ENCODE peak calls at places on chromosome 20, in six cellular contexts. O, N, M, X, P and Q are unnamed samples.

GRCh38 chr20:40980106-40980827 is 48.4 kb upstream of the TOP1 start:
- DNase-seq in O (no peak), N (no peak), M (no peak), X (no peak), P (no peak), Q (no peak)

GRCh38 chr20:25245461-25245860 is 2.4 kb upstream of the PYGB start:
- DNase-seq in O (no peak), N (no peak), M (no peak), X (no peak), P (no peak), Q (no peak)

GRCh38 chr20:47857142-47857993 is 72.1 kb upstream of the SULF2 start:
- DNase-seq in O (no peak), N (no peak), M (no peak), X (peak; percentile 64), P (no peak), Q (no peak)

GRCh38 chr20:31485450-31486339 is 10.6 kb downstream of the REM1 start:
- DNase-seq in O (peak; percentile 37), N (no peak), M (peak; percentile 60), X (no peak), P (no peak), Q (no peak)

GRCh38 chr20:37519508-37520416 is 1.3 kb upstream of the NNAT start:
- DNase-seq in O (peak; percentile 42), N (no peak), M (no peak), X (peak; percentile 26), P (no peak), Q (no peak)

GRCh38 chr20:25372584-25373336 is 17.9 kb downstream of the ABHD12 start:
- DNase-seq in O (peak; percentile 95), N (no peak), M (peak; percentile 61), X (no peak), P (no peak), Q (no peak)

GRCh38 chr20:44805991-44806729 is 4.2 kb downstream of the RIMS4 start:
- DNase-seq in O (peak; percentile 1), N (no peak), M (no peak), X (no peak), P (no peak), Q (no peak)

GRCh38 chr20:59939052-59939878 is 840 bp downstream of the PPP1R3D start:
- DNase-seq in O (no peak), N (no peak), M (no peak), X (no peak), P (no peak), Q (no peak)

GRCh38 chr20:41141153-41141815 is 3.9 kb downstream of the PLCG1 start:
- DNase-seq in O (peak; percentile 56), N (no peak), M (peak; percentile 63), X (no peak), P (no peak), Q (no peak)

GRCh38 chr20:13259921-13260320 is 38.8 kb downstream of the ISM1 start:
- DNase-seq in O (no peak), N (no peak), M (no peak), X (no peak), P (no peak), Q (no peak)

GRCh38 chr20:51531141-51531710 is 11.3 kb downstream of the NFATC2 start:
- DNase-seq in O (peak; percentile 57), N (peak; percentile 69), M (no peak), X (peak; percentile 63), P (peak; percentile 51), Q (no peak)

GRCh38 chr20:18527836-18528235 is 20.1 kb downstream of the SEC23B start:
- DNase-seq in O (peak; percentile 9), N (no peak), M (peak; percentile 29), X (no peak), P (no peak), Q (no peak)

GRCh38 chr20:63896136-63896890 is 1.4 kb downstream of the DNAJC5 start:
- DNase-seq in O (peak; percentile 25), N (no peak), M (peak; percentile 45), X (peak; percentile 78), P (no peak), Q (no peak)

GRCh38 chr20:44210422-44211176 is at the start of gene OSER1:
- DNase-seq in O (peak; percentile 97), N (peak; percentile 97), M (peak; percentile 99), X (peak; percentile 99), P (peak; percentile 97), Q (peak; percentile 98)